ENCODE peak calls at places on chromosome 19, in eight cellular contexts. One of them, this sample, is unnamed. For H3K4me1, the result is how much of the 10 kb centered on the place peaks cover.

GRCh38 chr19:485583-486236 is 10.6 kb upstream of the MADCAM1 start:
- DNase-seq in GM23338: no peak
- DNase-seq in thyroid gland: no peak
- DNase-seq in tibial nerve: peak
- DNase-seq in hepatocyte: peak
- DNase-seq in heart right ventricle: no peak
- DNase-seq in psoas muscle: no peak
- DNase-seq in mesendoderm: no peak
- DNase-seq in this sample: peak

GRCh38 chr19:46426035-46426505 is 2.7 kb downstream of the PNMA8C start:
- DNase-seq in GM23338: no peak
- DNase-seq in thyroid gland: peak
- DNase-seq in tibial nerve: no peak
- DNase-seq in hepatocyte: peak
- DNase-seq in heart right ventricle: no peak
- DNase-seq in psoas muscle: no peak
- DNase-seq in mesendoderm: no peak
- DNase-seq in this sample: no peak

GRCh38 chr19:13428352-13428751 is 77.9 kb downstream of the CACNA1A start:
- DNase-seq in GM23338: peak
- DNase-seq in thyroid gland: no peak
- DNase-seq in tibial nerve: peak
- DNase-seq in hepatocyte: no peak
- DNase-seq in heart right ventricle: no peak
- DNase-seq in psoas muscle: no peak
- DNase-seq in mesendoderm: peak
- DNase-seq in this sample: peak

GRCh38 chr19:48218964-48219363 is 36.7 kb downstream of the CARD8 start:
- DNase-seq in GM23338: no peak
- DNase-seq in thyroid gland: no peak
- DNase-seq in tibial nerve: no peak
- DNase-seq in hepatocyte: no peak
- DNase-seq in heart right ventricle: no peak
- DNase-seq in psoas muscle: no peak
- DNase-seq in mesendoderm: peak
- DNase-seq in this sample: no peak

GRCh38 chr19:15332311-15332996 is at the start of gene BRD4:
- DNase-seq in GM23338: peak
- DNase-seq in thyroid gland: peak
- DNase-seq in tibial nerve: peak
- DNase-seq in hepatocyte: peak
- DNase-seq in heart right ventricle: peak
- DNase-seq in psoas muscle: peak
- DNase-seq in mesendoderm: peak
- DNase-seq in this sample: peak

GRCh38 chr19:46347985-46348384 is 1.1 kb downstream of the PPP5C start:
- DNase-seq in GM23338: no peak
- DNase-seq in thyroid gland: no peak
- DNase-seq in tibial nerve: no peak
- DNase-seq in hepatocyte: no peak
- DNase-seq in heart right ventricle: no peak
- DNase-seq in psoas muscle: no peak
- DNase-seq in mesendoderm: no peak
- DNase-seq in this sample: no peak

GRCh38 chr19:24048261-24048660 is 38.7 kb upstream of the ZNF254 start:
- DNase-seq in GM23338: peak
- DNase-seq in thyroid gland: no peak
- DNase-seq in tibial nerve: no peak
- DNase-seq in hepatocyte: no peak
- DNase-seq in heart right ventricle: no peak
- DNase-seq in psoas muscle: no peak
- DNase-seq in mesendoderm: peak
- DNase-seq in this sample: no peak

GRCh38 chr19:1465191-1466016 is 13.6 kb downstream of the C19orf25 start:
- DNase-seq in GM23338: peak
- DNase-seq in thyroid gland: peak
- DNase-seq in tibial nerve: no peak
- DNase-seq in hepatocyte: peak
- DNase-seq in heart right ventricle: peak
- DNase-seq in psoas muscle: peak
- DNase-seq in mesendoderm: peak
- DNase-seq in this sample: peak

GRCh38 chr19:19743176-19743575 is 10.3 kb upstream of the ZNF14 start:
- DNase-seq in GM23338: no peak
- DNase-seq in thyroid gland: no peak
- DNase-seq in tibial nerve: no peak
- DNase-seq in hepatocyte: no peak
- DNase-seq in heart right ventricle: no peak
- DNase-seq in psoas muscle: no peak
- DNase-seq in mesendoderm: no peak
- DNase-seq in this sample: peak

GRCh38 chr19:30233375-30233774 is 138.8 kb upstream of the ZNF536 start:
- DNase-seq in GM23338: no peak
- DNase-seq in thyroid gland: no peak
- DNase-seq in tibial nerve: no peak
- DNase-seq in hepatocyte: no peak
- DNase-seq in heart right ventricle: no peak
- DNase-seq in psoas muscle: no peak
- DNase-seq in mesendoderm: no peak
- DNase-seq in this sample: no peak

GRCh38 chr19:51354742-51355148 is 11.4 kb downstream of the ETFB start:
- DNase-seq in GM23338: peak
- DNase-seq in thyroid gland: no peak
- DNase-seq in tibial nerve: no peak
- DNase-seq in hepatocyte: peak
- DNase-seq in heart right ventricle: no peak
- DNase-seq in psoas muscle: no peak
- DNase-seq in mesendoderm: peak
- DNase-seq in this sample: no peak

GRCh38 chr19:6551607-6552450 is 21.0 kb downstream of the TNFSF9 start:
- DNase-seq in GM23338: peak
- DNase-seq in thyroid gland: no peak
- DNase-seq in tibial nerve: no peak
- DNase-seq in hepatocyte: peak
- DNase-seq in heart right ventricle: peak
- DNase-seq in psoas muscle: no peak
- DNase-seq in mesendoderm: peak
- DNase-seq in this sample: peak

GRCh38 chr19:5321851-5322681 is 18.5 kb downstream of the PTPRS start:
- DNase-seq in GM23338: peak
- DNase-seq in thyroid gland: no peak
- DNase-seq in tibial nerve: no peak
- DNase-seq in hepatocyte: no peak
- DNase-seq in heart right ventricle: no peak
- DNase-seq in psoas muscle: no peak
- DNase-seq in mesendoderm: no peak
- DNase-seq in this sample: peak

GRCh38 chr19:30064021-30064699 is 122.1 kb downstream of the URI1 start:
- DNase-seq in GM23338: no peak
- DNase-seq in thyroid gland: no peak
- DNase-seq in tibial nerve: no peak
- DNase-seq in hepatocyte: no peak
- DNase-seq in heart right ventricle: no peak
- DNase-seq in psoas muscle: no peak
- DNase-seq in mesendoderm: no peak
- DNase-seq in this sample: peak

GRCh38 chr19:52527954-52528326 is 472 bp downstream of the ZNF808 start:
- DNase-seq in GM23338: peak
- DNase-seq in thyroid gland: peak
- DNase-seq in tibial nerve: no peak
- DNase-seq in hepatocyte: peak
- DNase-seq in heart right ventricle: peak
- DNase-seq in psoas muscle: no peak
- DNase-seq in mesendoderm: peak
- DNase-seq in this sample: no peak

GRCh38 chr19:8451377-8451776 is 6.6 kb downstream of the HNRNPM start:
- DNase-seq in GM23338: no peak
- DNase-seq in thyroid gland: no peak
- DNase-seq in tibial nerve: no peak
- DNase-seq in hepatocyte: no peak
- DNase-seq in heart right ventricle: no peak
- DNase-seq in psoas muscle: no peak
- DNase-seq in mesendoderm: no peak
- DNase-seq in this sample: no peak
- H3K4me1 ChIP-seq in GM23338: half or more
- H3K4me1 ChIP-seq in thyroid gland: half or more
- H3K4me1 ChIP-seq in tibial nerve: half or more
- H3K4me1 ChIP-seq in hepatocyte: under half
- H3K4me1 ChIP-seq in heart right ventricle: half or more
- H3K4me1 ChIP-seq in psoas muscle: half or more
- H3K4me1 ChIP-seq in mesendoderm: under half
- H3K4me1 ChIP-seq in this sample: under half

GRCh38 chr19:35755160-35755549 is 1.7 kb downstream of the HSPB6 start:
- DNase-seq in GM23338: peak
- DNase-seq in thyroid gland: no peak
- DNase-seq in tibial nerve: no peak
- DNase-seq in hepatocyte: no peak
- DNase-seq in heart right ventricle: no peak
- DNase-seq in psoas muscle: no peak
- DNase-seq in mesendoderm: no peak
- DNase-seq in this sample: no peak

GRCh38 chr19:35754365-35755139 is 2.3 kb downstream of the HSPB6 start:
- DNase-seq in GM23338: no peak
- DNase-seq in thyroid gland: no peak
- DNase-seq in tibial nerve: no peak
- DNase-seq in hepatocyte: no peak
- DNase-seq in heart right ventricle: no peak
- DNase-seq in psoas muscle: no peak
- DNase-seq in mesendoderm: no peak
- DNase-seq in this sample: peak

GRCh38 chr19:35756373-35757230 is at the start of gene HSPB6:
- DNase-seq in GM23338: peak
- DNase-seq in thyroid gland: no peak
- DNase-seq in tibial nerve: peak
- DNase-seq in hepatocyte: peak
- DNase-seq in heart right ventricle: peak
- DNase-seq in psoas muscle: peak
- DNase-seq in mesendoderm: peak
- DNase-seq in this sample: peak

GRCh38 chr19:35757231-35757748 is 461 bp upstream of the HSPB6 start:
- DNase-seq in GM23338: peak
- DNase-seq in thyroid gland: peak
- DNase-seq in tibial nerve: peak
- DNase-seq in hepatocyte: peak
- DNase-seq in heart right ventricle: peak
- DNase-seq in psoas muscle: peak
- DNase-seq in mesendoderm: peak
- DNase-seq in this sample: peak

DNA sequence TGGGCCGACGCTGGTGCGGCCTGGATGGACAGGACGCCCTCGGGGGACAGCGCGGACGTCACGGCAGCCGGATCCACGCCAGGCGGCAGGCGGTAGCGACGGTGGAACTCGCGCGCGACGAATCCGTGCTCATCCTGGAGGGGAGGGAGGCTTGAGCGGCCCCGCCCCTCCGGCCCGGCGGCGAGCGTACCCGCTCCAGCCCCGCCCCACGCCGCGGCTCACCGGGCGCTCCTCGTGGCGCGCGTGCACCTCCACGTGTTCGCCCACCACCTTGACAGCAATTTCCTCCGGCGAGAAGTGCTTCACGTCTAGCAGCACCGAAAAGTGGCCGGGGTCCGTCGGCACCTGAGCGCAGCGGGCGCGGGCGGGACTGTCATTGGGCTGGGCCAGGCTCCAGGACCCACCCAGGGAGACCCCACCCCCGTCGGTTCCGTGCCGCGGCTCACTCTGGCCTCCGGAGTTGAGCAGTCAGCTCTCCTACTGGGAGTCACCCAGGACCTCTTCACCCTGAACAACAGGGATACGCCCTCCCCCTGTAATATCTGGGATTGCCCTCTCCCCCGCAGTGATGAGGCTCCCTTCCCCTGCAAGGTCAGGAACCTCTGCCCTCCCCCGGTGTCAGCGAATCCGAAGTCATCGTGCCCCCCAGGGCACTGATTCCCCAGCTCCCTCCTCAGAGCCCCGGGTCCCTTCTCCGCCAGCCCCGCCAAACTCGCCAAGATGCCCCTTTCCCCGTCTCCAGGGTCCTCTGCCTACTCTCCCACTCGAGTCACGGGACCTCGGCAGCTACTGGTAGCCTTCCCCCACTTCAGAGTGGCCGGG is 1.1 kb downstream of the HSPB6 start:
- DNase-seq in GM23338: peak
- DNase-seq in thyroid gland: peak
- DNase-seq in tibial nerve: peak
- DNase-seq in hepatocyte: peak
- DNase-seq in heart right ventricle: peak
- DNase-seq in psoas muscle: peak
- DNase-seq in mesendoderm: no peak
- DNase-seq in this sample: peak
- H3K27ac ChIP-seq in GM23338: no peak
- H3K27ac ChIP-seq in thyroid gland: peak
- H3K27ac ChIP-seq in tibial nerve: peak
- H3K27ac ChIP-seq in hepatocyte: peak
- H3K27ac ChIP-seq in heart right ventricle: peak
- H3K27ac ChIP-seq in psoas muscle: peak
- H3K27ac ChIP-seq in mesendoderm: no peak
- H3K27ac ChIP-seq in this sample: peak

GRCh38 chr19:45110811-45111210 is 17.8 kb downstream of the PPP1R37 start:
- DNase-seq in GM23338: no peak
- DNase-seq in thyroid gland: no peak
- DNase-seq in tibial nerve: no peak
- DNase-seq in hepatocyte: no peak
- DNase-seq in heart right ventricle: no peak
- DNase-seq in psoas muscle: no peak
- DNase-seq in mesendoderm: no peak
- DNase-seq in this sample: peak
- H3K4me1 ChIP-seq in GM23338: under half
- H3K4me1 ChIP-seq in thyroid gland: under half
- H3K4me1 ChIP-seq in tibial nerve: under half
- H3K4me1 ChIP-seq in hepatocyte: under half
- H3K4me1 ChIP-seq in heart right ventricle: under half
- H3K4me1 ChIP-seq in psoas muscle: under half
- H3K4me1 ChIP-seq in mesendoderm: under half
- H3K4me1 ChIP-seq in this sample: under half

GRCh38 chr19:38727306-38727867 is 16.9 kb downstream of the CAPN12 start:
- DNase-seq in GM23338: no peak
- DNase-seq in thyroid gland: no peak
- DNase-seq in tibial nerve: no peak
- DNase-seq in hepatocyte: no peak
- DNase-seq in heart right ventricle: no peak
- DNase-seq in psoas muscle: no peak
- DNase-seq in mesendoderm: no peak
- DNase-seq in this sample: peak
- H3K27ac ChIP-seq in GM23338: no peak
- H3K27ac ChIP-seq in thyroid gland: peak
- H3K27ac ChIP-seq in tibial nerve: no peak
- H3K27ac ChIP-seq in hepatocyte: no peak
- H3K27ac ChIP-seq in heart right ventricle: peak
- H3K27ac ChIP-seq in psoas muscle: peak
- H3K27ac ChIP-seq in mesendoderm: no peak
- H3K27ac ChIP-seq in this sample: no peak

GRCh38 chr19:55679343-55680257 is 4.6 kb downstream of the EPN1 start:
- DNase-seq in GM23338: no peak
- DNase-seq in thyroid gland: no peak
- DNase-seq in tibial nerve: no peak
- DNase-seq in hepatocyte: no peak
- DNase-seq in heart right ventricle: no peak
- DNase-seq in psoas muscle: no peak
- DNase-seq in mesendoderm: no peak
- DNase-seq in this sample: no peak
- H3K4me1 ChIP-seq in GM23338: under half
- H3K4me1 ChIP-seq in thyroid gland: under half
- H3K4me1 ChIP-seq in tibial nerve: half or more
- H3K4me1 ChIP-seq in hepatocyte: under half
- H3K4me1 ChIP-seq in heart right ventricle: half or more
- H3K4me1 ChIP-seq in psoas muscle: under half
- H3K4me1 ChIP-seq in mesendoderm: under half
- H3K4me1 ChIP-seq in this sample: under half

This sample was measured in osteoblast.